ENCODE peak calls at places on chromosome 5, in seven cellular contexts. One of them, this sample, is unnamed.

GRCh38 chr5:149310947-149311675 is 34.2 kb upstream of the GRPEL2 start:
- DNase-seq in COR-L47: no peak
- DNase-seq in NCI-H446: no peak
- DNase-seq in Right ventricle myocardium inferior: no peak
- DNase-seq in cardiac fibroblast: peak; percentile 83
- DNase-seq in ovary: no peak
- DNase-seq in stimulated activated CD4-positive, alpha-beta T cell treated with anti-CD3 and anti-CD28 coated beads, TNF-alpha, amount 100 ng/mL, for 1 hour: no peak
- DNase-seq in this sample: no peak

GRCh38 chr5:179416114-179416730 is 71.0 kb upstream of the ADAMTS2 start:
- DNase-seq in NCI-H446: no peak
- DNase-seq in ovary: no peak
- DNase-seq in Right ventricle myocardium inferior: no peak
- DNase-seq in stimulated activated CD4-positive, alpha-beta T cell treated with anti-CD3 and anti-CD28 coated beads, TNF-alpha, amount 100 ng/mL, for 1 hour: no peak
- DNase-seq in COR-L47: no peak
- DNase-seq in cardiac fibroblast: no peak
- DNase-seq in this sample: no peak

GRCh38 chr5:10246761-10247160 is 2.9 kb downstream of the ATPSCKMT start:
- DNase-seq in COR-L47: no peak
- DNase-seq in cardiac fibroblast: no peak
- DNase-seq in stimulated activated CD4-positive, alpha-beta T cell treated with anti-CD3 and anti-CD28 coated beads, TNF-alpha, amount 100 ng/mL, for 1 hour: no peak
- DNase-seq in ovary: no peak
- DNase-seq in Right ventricle myocardium inferior: no peak
- DNase-seq in NCI-H446: peak; percentile 33
- DNase-seq in this sample: no peak

GRCh38 chr5:19733612-19734495 is 254.1 kb downstream of the CDH18 start:
- DNase-seq in stimulated activated CD4-positive, alpha-beta T cell treated with anti-CD3 and anti-CD28 coated beads, TNF-alpha, amount 100 ng/mL, for 1 hour: no peak
- DNase-seq in COR-L47: no peak
- DNase-seq in NCI-H446: no peak
- DNase-seq in ovary: no peak
- DNase-seq in Right ventricle myocardium inferior: no peak
- DNase-seq in cardiac fibroblast: no peak
- DNase-seq in this sample: no peak

GRCh38 chr5:14721990-14722656 is 57.6 kb downstream of the OTULIN start:
- DNase-seq in COR-L47: peak; percentile 5
- DNase-seq in cardiac fibroblast: peak; percentile 43
- DNase-seq in NCI-H446: no peak
- DNase-seq in stimulated activated CD4-positive, alpha-beta T cell treated with anti-CD3 and anti-CD28 coated beads, TNF-alpha, amount 100 ng/mL, for 1 hour: no peak
- DNase-seq in Right ventricle myocardium inferior: no peak
- DNase-seq in ovary: no peak
- DNase-seq in this sample: no peak

GRCh38 chr5:17020586-17021362 is 84.7 kb upstream of the MYO10 start:
- DNase-seq in Right ventricle myocardium inferior: no peak
- DNase-seq in stimulated activated CD4-positive, alpha-beta T cell treated with anti-CD3 and anti-CD28 coated beads, TNF-alpha, amount 100 ng/mL, for 1 hour: no peak
- DNase-seq in NCI-H446: no peak
- DNase-seq in ovary: no peak
- DNase-seq in cardiac fibroblast: peak; percentile 22
- DNase-seq in COR-L47: no peak
- DNase-seq in this sample: no peak

GRCh38 chr5:110159202-110159601 is 469.5 kb downstream of the MAN2A1 start:
- DNase-seq in cardiac fibroblast: peak; percentile 74
- DNase-seq in stimulated activated CD4-positive, alpha-beta T cell treated with anti-CD3 and anti-CD28 coated beads, TNF-alpha, amount 100 ng/mL, for 1 hour: no peak
- DNase-seq in ovary: no peak
- DNase-seq in Right ventricle myocardium inferior: no peak
- DNase-seq in NCI-H446: no peak
- DNase-seq in COR-L47: no peak
- DNase-seq in this sample: no peak

GRCh38 chr5:164335837-164336236 is 830.4 kb downstream of the MAT2B start:
- DNase-seq in NCI-H446: no peak
- DNase-seq in cardiac fibroblast: peak; percentile 93
- DNase-seq in Right ventricle myocardium inferior: no peak
- DNase-seq in ovary: no peak
- DNase-seq in COR-L47: no peak
- DNase-seq in stimulated activated CD4-positive, alpha-beta T cell treated with anti-CD3 and anti-CD28 coated beads, TNF-alpha, amount 100 ng/mL, for 1 hour: no peak
- DNase-seq in this sample: no peak

GRCh38 chr5:3601060-3601710 is 5.6 kb downstream of the IRX1 start:
- DNase-seq in stimulated activated CD4-positive, alpha-beta T cell treated with anti-CD3 and anti-CD28 coated beads, TNF-alpha, amount 100 ng/mL, for 1 hour: no peak
- DNase-seq in cardiac fibroblast: no peak
- DNase-seq in NCI-H446: no peak
- DNase-seq in ovary: no peak
- DNase-seq in COR-L47: no peak
- DNase-seq in Right ventricle myocardium inferior: no peak
- DNase-seq in this sample: no peak

GRCh38 chr5:32503261-32503660 is 58.7 kb upstream of the ZFR start:
- DNase-seq in ovary: no peak
- DNase-seq in NCI-H446: no peak
- DNase-seq in cardiac fibroblast: no peak
- DNase-seq in stimulated activated CD4-positive, alpha-beta T cell treated with anti-CD3 and anti-CD28 coated beads, TNF-alpha, amount 100 ng/mL, for 1 hour: no peak
- DNase-seq in COR-L47: no peak
- DNase-seq in Right ventricle myocardium inferior: no peak
- DNase-seq in this sample: no peak

GRCh38 chr5:149264432-149265069 is 7.1 kb upstream of the AFAP1L1 start:
- DNase-seq in cardiac fibroblast: no peak
- DNase-seq in ovary: no peak
- DNase-seq in COR-L47: peak; percentile 62
- DNase-seq in Right ventricle myocardium inferior: no peak
- DNase-seq in NCI-H446: no peak
- DNase-seq in stimulated activated CD4-positive, alpha-beta T cell treated with anti-CD3 and anti-CD28 coated beads, TNF-alpha, amount 100 ng/mL, for 1 hour: peak; percentile 30
- DNase-seq in this sample: no peak